ENCODE peak calls at places on chromosomes 3 and 15, in ten cellular contexts. One of them, this sample, is unnamed.

GRCh38 chr15:66907826-66908502 is 157.4 kb upstream of the SMAD3 start:
- DNase-seq in left lung: peak; percentile 74
- DNase-seq in aorta: peak; percentile 80
- DNase-seq in heart left ventricle: peak; percentile 59
- DNase-seq in heart right ventricle: peak; percentile 38
- DNase-seq in neuronal stem cell: no peak
- DNase-seq in CD8-positive, alpha-beta T cell: no peak
- DNase-seq in endodermal cell: peak; percentile 40
- DNase-seq in transverse colon: peak; percentile 42
- DNase-seq in pancreas: no peak
- DNase-seq in this sample: no peak

GRCh38 chr3:186824430-186825139 is 17.9 kb upstream of the ADIPOQ start:
- DNase-seq in left lung: no peak
- DNase-seq in aorta: peak; percentile 69
- DNase-seq in heart left ventricle: no peak
- DNase-seq in heart right ventricle: no peak
- DNase-seq in neuronal stem cell: no peak
- DNase-seq in CD8-positive, alpha-beta T cell: no peak
- DNase-seq in endodermal cell: peak; percentile 86
- DNase-seq in transverse colon: no peak
- DNase-seq in pancreas: no peak
- DNase-seq in this sample: no peak

GRCh38 chr3:58013973-58014649 is 5.9 kb downstream of the FLNB start:
- DNase-seq in left lung: peak; percentile 37
- DNase-seq in aorta: peak; percentile 86
- DNase-seq in heart left ventricle: no peak
- DNase-seq in heart right ventricle: peak; percentile 31
- DNase-seq in neuronal stem cell: no peak
- DNase-seq in CD8-positive, alpha-beta T cell: no peak
- DNase-seq in endodermal cell: peak; percentile 81
- DNase-seq in transverse colon: peak; percentile 30
- DNase-seq in pancreas: no peak
- DNase-seq in this sample: no peak

GRCh38 chr3:138945646-138946553 is 1.0 kb downstream of the FOXL2 start:
- DNase-seq in left lung: no peak
- DNase-seq in aorta: no peak
- DNase-seq in heart left ventricle: no peak
- DNase-seq in heart right ventricle: peak; percentile 15
- DNase-seq in neuronal stem cell: no peak
- DNase-seq in CD8-positive, alpha-beta T cell: no peak
- DNase-seq in endodermal cell: peak; percentile 86
- DNase-seq in transverse colon: peak; percentile 41
- DNase-seq in pancreas: peak; percentile 58
- DNase-seq in this sample: no peak

GRCh38 chr3:143309622-143310190 is 190.1 kb downstream of the CHST2 start:
- DNase-seq in left lung: no peak
- DNase-seq in aorta: no peak
- DNase-seq in heart left ventricle: peak; percentile 26
- DNase-seq in heart right ventricle: no peak
- DNase-seq in neuronal stem cell: no peak
- DNase-seq in CD8-positive, alpha-beta T cell: no peak
- DNase-seq in endodermal cell: no peak
- DNase-seq in transverse colon: no peak
- DNase-seq in pancreas: no peak
- DNase-seq in this sample: no peak

GRCh38 chr15:73331991-73332925 is 36.5 kb downstream of the HCN4 start:
- DNase-seq in left lung: no peak
- DNase-seq in aorta: peak; percentile 47
- DNase-seq in heart left ventricle: no peak
- DNase-seq in heart right ventricle: no peak
- DNase-seq in neuronal stem cell: no peak
- DNase-seq in CD8-positive, alpha-beta T cell: no peak
- DNase-seq in endodermal cell: no peak
- DNase-seq in transverse colon: no peak
- DNase-seq in pancreas: no peak
- DNase-seq in this sample: no peak

GRCh38 chr15:78071378-78071777 is 6.1 kb downstream of the TBC1D2B start:
- DNase-seq in left lung: no peak
- DNase-seq in aorta: no peak
- DNase-seq in heart left ventricle: no peak
- DNase-seq in heart right ventricle: no peak
- DNase-seq in neuronal stem cell: no peak
- DNase-seq in CD8-positive, alpha-beta T cell: no peak
- DNase-seq in endodermal cell: no peak
- DNase-seq in transverse colon: no peak
- DNase-seq in pancreas: no peak
- DNase-seq in this sample: no peak

GRCh38 chr3:31176045-31176444 is 281.6 kb upstream of the GADL1 start:
- DNase-seq in left lung: no peak
- DNase-seq in aorta: no peak
- DNase-seq in heart left ventricle: no peak
- DNase-seq in heart right ventricle: no peak
- DNase-seq in neuronal stem cell: no peak
- DNase-seq in CD8-positive, alpha-beta T cell: no peak
- DNase-seq in endodermal cell: no peak
- DNase-seq in transverse colon: no peak
- DNase-seq in pancreas: no peak
- DNase-seq in this sample: no peak

GRCh38 chr15:61383421-61383820 is 154.3 kb upstream of the RORA start:
- DNase-seq in left lung: no peak
- DNase-seq in aorta: no peak
- DNase-seq in heart left ventricle: no peak
- DNase-seq in heart right ventricle: no peak
- DNase-seq in neuronal stem cell: no peak
- DNase-seq in CD8-positive, alpha-beta T cell: no peak
- DNase-seq in endodermal cell: no peak
- DNase-seq in transverse colon: no peak
- DNase-seq in pancreas: no peak
- DNase-seq in this sample: no peak

GRCh38 chr15:89364341-89364740 is 29.7 kb upstream of the POLG start:
- DNase-seq in left lung: peak; percentile 57
- DNase-seq in aorta: no peak
- DNase-seq in heart left ventricle: no peak
- DNase-seq in heart right ventricle: no peak
- DNase-seq in neuronal stem cell: no peak
- DNase-seq in CD8-positive, alpha-beta T cell: no peak
- DNase-seq in endodermal cell: no peak
- DNase-seq in transverse colon: peak; percentile 19
- DNase-seq in pancreas: no peak
- DNase-seq in this sample: no peak
- H3K27me3 ChIP-seq in left lung: peaks cover 100% of the 10 kb centered on the region
- H3K27me3 ChIP-seq in aorta: no peaks in the 10 kb centered on the region
- H3K27me3 ChIP-seq in heart left ventricle: peaks cover 100% of the 10 kb centered on the region
- H3K27me3 ChIP-seq in heart right ventricle: peaks cover 100% of the 10 kb centered on the region
- H3K27me3 ChIP-seq in neuronal stem cell: peaks cover 99% of the 10 kb centered on the region
- H3K27me3 ChIP-seq in CD8-positive, alpha-beta T cell: peaks cover 70% of the 10 kb centered on the region
- H3K27me3 ChIP-seq in endodermal cell: peaks cover 100% of the 10 kb centered on the region
- H3K27me3 ChIP-seq in transverse colon: peaks cover 100% of the 10 kb centered on the region
- H3K27me3 ChIP-seq in pancreas: peaks cover 44% of the 10 kb centered on the region
- H3K27me3 ChIP-seq in this sample: peaks cover 73% of the 10 kb centered on the region

DNA sequence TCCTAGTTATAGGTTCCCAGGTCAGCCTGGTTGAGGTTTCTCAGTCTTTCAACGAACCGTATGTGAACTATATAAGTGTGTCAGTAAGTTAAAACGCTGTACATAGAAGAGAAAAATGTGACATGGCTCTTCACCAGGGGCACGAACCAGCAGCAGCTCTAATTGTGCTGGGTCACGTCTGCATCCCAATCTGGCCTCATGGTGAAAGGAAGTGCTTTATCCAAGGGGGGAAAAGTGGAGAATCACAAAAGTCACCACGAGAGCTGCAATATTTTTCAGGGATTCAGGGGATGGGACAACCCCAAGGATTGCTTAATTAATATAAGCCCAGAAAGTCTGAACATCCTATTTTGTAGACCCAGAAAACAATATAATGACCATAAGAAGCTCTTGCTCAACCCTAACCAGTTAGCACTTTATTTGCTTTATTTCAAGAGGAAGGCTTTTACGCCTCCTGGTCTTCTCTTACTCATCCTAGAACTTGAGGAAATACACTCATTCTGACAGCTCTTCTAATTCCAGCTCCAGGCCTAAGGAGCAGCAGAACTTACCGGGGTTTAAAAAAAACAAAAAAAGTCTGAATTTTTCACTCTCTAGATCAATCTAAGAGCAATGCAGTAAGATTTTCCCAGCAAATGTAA is 16.5 kb downstream of the ANXA2 start:
- DNase-seq in left lung: no peak
- DNase-seq in aorta: no peak
- DNase-seq in heart left ventricle: no peak
- DNase-seq in heart right ventricle: no peak
- DNase-seq in neuronal stem cell: no peak
- DNase-seq in CD8-positive, alpha-beta T cell: no peak
- DNase-seq in endodermal cell: peak; percentile 7
- DNase-seq in transverse colon: no peak
- DNase-seq in pancreas: no peak
- DNase-seq in this sample: no peak
- H3K27ac ChIP-seq in left lung: peak overlapping the region; percentile 23
- H3K27ac ChIP-seq in aorta: peak overlapping the region; percentile 15
- H3K27ac ChIP-seq in heart left ventricle: no peak overlapping the region
- H3K27ac ChIP-seq in heart right ventricle: no peak overlapping the region
- H3K27ac ChIP-seq in neuronal stem cell: no peak overlapping the region
- H3K27ac ChIP-seq in CD8-positive, alpha-beta T cell: no peak overlapping the region
- H3K27ac ChIP-seq in endodermal cell: no peak overlapping the region
- H3K27ac ChIP-seq in transverse colon: no peak overlapping the region
- H3K27ac ChIP-seq in pancreas: peak overlapping the region; percentile 10
- H3K27ac ChIP-seq in this sample: no peak overlapping the region

GRCh38 chr3:40623567-40623966 is 98.8 kb downstream of the ZNF621 start:
- DNase-seq in left lung: no peak
- DNase-seq in aorta: no peak
- DNase-seq in heart left ventricle: no peak
- DNase-seq in heart right ventricle: no peak
- DNase-seq in neuronal stem cell: no peak
- DNase-seq in CD8-positive, alpha-beta T cell: no peak
- DNase-seq in endodermal cell: no peak
- DNase-seq in transverse colon: peak; percentile 38
- DNase-seq in pancreas: no peak
- DNase-seq in this sample: no peak

GRCh38 chr3:40627095-40627494 is 102.3 kb downstream of the ZNF621 start:
- DNase-seq in left lung: no peak
- DNase-seq in aorta: no peak
- DNase-seq in heart left ventricle: no peak
- DNase-seq in heart right ventricle: no peak
- DNase-seq in neuronal stem cell: no peak
- DNase-seq in CD8-positive, alpha-beta T cell: no peak
- DNase-seq in endodermal cell: no peak
- DNase-seq in transverse colon: no peak
- DNase-seq in pancreas: no peak
- DNase-seq in this sample: no peak

GRCh38 chr3:40621252-40621651 is 96.5 kb downstream of the ZNF621 start:
- DNase-seq in left lung: no peak
- DNase-seq in aorta: no peak
- DNase-seq in heart left ventricle: no peak
- DNase-seq in heart right ventricle: no peak
- DNase-seq in neuronal stem cell: no peak
- DNase-seq in CD8-positive, alpha-beta T cell: no peak
- DNase-seq in endodermal cell: no peak
- DNase-seq in transverse colon: no peak
- DNase-seq in pancreas: no peak
- DNase-seq in this sample: no peak

GRCh38 chr3:40620151-40620550 is 95.4 kb downstream of the ZNF621 start:
- DNase-seq in left lung: no peak
- DNase-seq in aorta: no peak
- DNase-seq in heart left ventricle: no peak
- DNase-seq in heart right ventricle: no peak
- DNase-seq in neuronal stem cell: no peak
- DNase-seq in CD8-positive, alpha-beta T cell: no peak
- DNase-seq in endodermal cell: no peak
- DNase-seq in transverse colon: no peak
- DNase-seq in pancreas: no peak
- DNase-seq in this sample: no peak

GRCh38 chr3:40624189-40624754 is 99.5 kb downstream of the ZNF621 start:
- DNase-seq in left lung: no peak
- DNase-seq in aorta: no peak
- DNase-seq in heart left ventricle: no peak
- DNase-seq in heart right ventricle: no peak
- DNase-seq in neuronal stem cell: no peak
- DNase-seq in CD8-positive, alpha-beta T cell: no peak
- DNase-seq in endodermal cell: no peak
- DNase-seq in transverse colon: no peak
- DNase-seq in pancreas: no peak
- DNase-seq in this sample: no peak
- H3K9me3 ChIP-seq in left lung: no peaks in the 10 kb centered on the region
- H3K9me3 ChIP-seq in aorta: peaks cover 10% of the 10 kb centered on the region
- H3K9me3 ChIP-seq in heart left ventricle: no peaks in the 10 kb centered on the region
- H3K9me3 ChIP-seq in heart right ventricle: peaks cover 13% of the 10 kb centered on the region
- H3K9me3 ChIP-seq in neuronal stem cell: peaks cover 2% of the 10 kb centered on the region
- H3K9me3 ChIP-seq in CD8-positive, alpha-beta T cell: no peaks in the 10 kb centered on the region
- H3K9me3 ChIP-seq in endodermal cell: peaks cover 9% of the 10 kb centered on the region
- H3K9me3 ChIP-seq in transverse colon: peaks cover 4% of the 10 kb centered on the region
- H3K9me3 ChIP-seq in pancreas: no peaks in the 10 kb centered on the region
- H3K9me3 ChIP-seq in this sample: no peaks in the 10 kb centered on the region

GRCh38 chr3:178714971-178715832 is 179.0 kb downstream of the KCNMB2 start:
- DNase-seq in left lung: no peak
- DNase-seq in aorta: no peak
- DNase-seq in heart left ventricle: no peak
- DNase-seq in heart right ventricle: no peak
- DNase-seq in neuronal stem cell: no peak
- DNase-seq in CD8-positive, alpha-beta T cell: no peak
- DNase-seq in endodermal cell: no peak
- DNase-seq in transverse colon: no peak
- DNase-seq in pancreas: no peak
- DNase-seq in this sample: no peak

GRCh38 chr3:178707632-178708031 is 171.4 kb downstream of the KCNMB2 start:
- DNase-seq in left lung: no peak
- DNase-seq in aorta: no peak
- DNase-seq in heart left ventricle: no peak
- DNase-seq in heart right ventricle: no peak
- DNase-seq in neuronal stem cell: no peak
- DNase-seq in CD8-positive, alpha-beta T cell: no peak
- DNase-seq in endodermal cell: no peak
- DNase-seq in transverse colon: no peak
- DNase-seq in pancreas: no peak
- DNase-seq in this sample: no peak

GRCh38 chr3:178709047-178709446 is 172.8 kb downstream of the KCNMB2 start:
- DNase-seq in left lung: no peak
- DNase-seq in aorta: no peak
- DNase-seq in heart left ventricle: no peak
- DNase-seq in heart right ventricle: no peak
- DNase-seq in neuronal stem cell: no peak
- DNase-seq in CD8-positive, alpha-beta T cell: no peak
- DNase-seq in endodermal cell: no peak
- DNase-seq in transverse colon: no peak
- DNase-seq in pancreas: no peak
- DNase-seq in this sample: no peak

GRCh38 chr3:178712247-178712646 is 176.0 kb downstream of the KCNMB2 start:
- DNase-seq in left lung: no peak
- DNase-seq in aorta: no peak
- DNase-seq in heart left ventricle: no peak
- DNase-seq in heart right ventricle: no peak
- DNase-seq in neuronal stem cell: no peak
- DNase-seq in CD8-positive, alpha-beta T cell: no peak
- DNase-seq in endodermal cell: no peak
- DNase-seq in transverse colon: no peak
- DNase-seq in pancreas: no peak
- DNase-seq in this sample: no peak

GRCh38 chr3:178711753-178712152 is 175.5 kb downstream of the KCNMB2 start:
- DNase-seq in left lung: no peak
- DNase-seq in aorta: no peak
- DNase-seq in heart left ventricle: no peak
- DNase-seq in heart right ventricle: no peak
- DNase-seq in neuronal stem cell: no peak
- DNase-seq in CD8-positive, alpha-beta T cell: no peak
- DNase-seq in endodermal cell: no peak
- DNase-seq in transverse colon: no peak
- DNase-seq in pancreas: no peak
- DNase-seq in this sample: no peak
- H3K27me3 ChIP-seq in left lung: no peaks in the 10 kb centered on the region
- H3K27me3 ChIP-seq in aorta: no peaks in the 10 kb centered on the region
- H3K27me3 ChIP-seq in heart left ventricle: no peaks in the 10 kb centered on the region
- H3K27me3 ChIP-seq in heart right ventricle: no peaks in the 10 kb centered on the region
- H3K27me3 ChIP-seq in neuronal stem cell: no peaks in the 10 kb centered on the region
- H3K27me3 ChIP-seq in CD8-positive, alpha-beta T cell: no peaks in the 10 kb centered on the region
- H3K27me3 ChIP-seq in endodermal cell: no peaks in the 10 kb centered on the region
- H3K27me3 ChIP-seq in transverse colon: no peaks in the 10 kb centered on the region
- H3K27me3 ChIP-seq in pancreas: no peaks in the 10 kb centered on the region
- H3K27me3 ChIP-seq in this sample: no peaks in the 10 kb centered on the region